ENCODE peak calls at places on chromosomes 11 and 22, in six cellular contexts. V is IMR-90, I is H9, D is mesenchymal stem cell, Q is H1, J is neuronal stem cell. T is an unnamed sample.

GRCh38 chr22:43515411-43515810 is 103.6 kb downstream of the MPPED1 start:
- DNase-seq in D (no peak), Q (no peak), I (no peak), V (no peak), J (no peak), T (no peak)

GRCh38 chr11:60900673-60901404 is 5.5 kb downstream of the PRPF19 start:
- DNase-seq in Q (no peak), V (no peak), D (no peak), I (no peak), J (no peak), T (no peak)

GRCh38 chr22:19728271-19728670 is 4.9 kb downstream of the GP1BB start:
- DNase-seq in V (no peak), J (no peak), D (no peak), I (no peak), Q (no peak), T (no peak)

GRCh38 chr11:67372993-67373915 is at the start of gene CLCF1:
- DNase-seq in Q (peak; percentile 75), J (peak; percentile 65), I (no peak), D (peak; percentile 78), V (peak; percentile 81), T (peak; percentile 65)

GRCh38 chr11:77049081-77049480 is 14.9 kb downstream of the B3GNT6 start:
- DNase-seq in V (no peak), J (no peak), Q (no peak), I (no peak), D (no peak), T (no peak)

GRCh38 chr11:126669416-126669815 is 313.9 kb downstream of the ST3GAL4 start:
- DNase-seq in D (no peak), I (no peak), Q (no peak), J (no peak), V (peak; percentile 74), T (no peak)

GRCh38 chr22:29300467-29300806 is 6.0 kb upstream of the GAS2L1 start:
- DNase-seq in J (no peak), V (no peak), D (peak; percentile 6), I (no peak), Q (no peak), T (no peak)

GRCh38 chr11:115409116-115409663 is 95.0 kb downstream of the CADM1 start:
- DNase-seq in V (no peak), I (no peak), D (no peak), J (peak; percentile 18), Q (no peak), T (no peak)

GRCh38 chr11:27505781-27506180 is 788 bp downstream of the LIN7C start:
- DNase-seq in D (no peak), I (no peak), J (no peak), Q (no peak), V (peak; percentile 13), T (peak; percentile 34)

GRCh38 chr11:75233688-75234295 is 6.8 kb upstream of the TPBGL start:
- DNase-seq in Q (peak; percentile 72), J (peak; percentile 87), D (peak; percentile 68), V (peak; percentile 54), I (peak; percentile 73), T (peak; percentile 16)

GRCh38 chr11:10414659-10415058 is 40.4 kb upstream of the AMPD3 start:
- DNase-seq in V (peak; percentile 21), I (no peak), J (no peak), D (no peak), Q (no peak), T (no peak)

GRCh38 chr11:19781351-19781750 is 68.7 kb downstream of the NAV2 start:
- DNase-seq in Q (no peak), D (no peak), J (no peak), I (no peak), V (no peak), T (no peak)

GRCh38 chr11:16292167-16292859 is 64.0 kb downstream of the SOX6 start:
- DNase-seq in Q (no peak), I (no peak), J (no peak), V (no peak), D (no peak), T (no peak)

GRCh38 chr22:17772249-17772962 is 1.9 kb downstream of the BID start:
- DNase-seq in J (no peak), Q (no peak), D (peak; percentile 18), V (peak; percentile 42), I (no peak), T (no peak)

GRCh38 chr22:31622980-31623379 is 39.0 kb downstream of the PISD start:
- DNase-seq in I (no peak), Q (no peak), D (no peak), J (no peak), V (no peak), T (no peak)

GRCh38 chr22:31625661-31626426 is 36.2 kb downstream of the PISD start:
- DNase-seq in I (peak; percentile 88), J (peak; percentile 63), V (peak; percentile 19), D (no peak), Q (peak; percentile 84), T (no peak)

GRCh38 chr22:31625257-31625640 is 36.8 kb downstream of the PISD start:
- DNase-seq in I (no peak), J (no peak), D (no peak), Q (no peak), V (no peak), T (no peak)

GRCh38 chr22:31621507-31622160 is 40.4 kb downstream of the PISD start:
- DNase-seq in V (no peak), Q (no peak), J (no peak), D (no peak), I (no peak), T (no peak)

GRCh38 chr22:31623634-31624312 is 38.2 kb downstream of the PISD start:
- DNase-seq in V (no peak), J (no peak), Q (no peak), D (no peak), I (no peak), T (peak; percentile 54)
- H4K91ac ChIP-seq in V (no peak overlapping the region), J (no peak overlapping the region), Q (no peak overlapping the region), D (no peak overlapping the region), I (no peak overlapping the region), T (no peak overlapping the region)

DNA sequence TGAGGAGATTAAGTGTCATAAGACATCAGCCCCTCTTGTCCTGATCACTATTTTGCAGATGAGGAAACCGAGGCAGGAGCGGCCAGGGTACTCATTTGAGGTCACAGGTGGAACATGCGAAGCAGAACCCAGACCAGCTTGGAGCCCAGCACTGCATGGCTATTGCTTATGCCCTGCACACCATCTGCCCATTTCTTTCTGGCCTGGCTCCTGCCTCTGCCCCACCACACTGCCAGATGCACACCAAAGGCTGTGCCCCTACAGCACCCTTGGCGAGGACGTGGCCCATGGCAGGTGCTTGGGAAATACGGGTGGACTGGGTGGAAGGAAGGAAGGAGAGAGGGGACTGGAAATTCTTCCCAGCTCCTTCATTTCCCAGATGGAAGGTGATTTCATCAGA is 222.9 kb downstream of the CTTN start:
- DNase-seq in I (no peak), V (no peak), J (no peak), Q (no peak), D (no peak), T (no peak)
- H4K91ac ChIP-seq in I (no peak overlapping the region), V (no peak overlapping the region), J (no peak overlapping the region), Q (no peak overlapping the region), D (no peak overlapping the region), T (no peak overlapping the region)

GRCh38 chr11:94424011-94424410 is 22.8 kb upstream of the GPR83 start:
- DNase-seq in V (no peak), D (no peak), J (no peak), I (no peak), Q (no peak), T (no peak)

GRCh38 chr11:94423467-94423866 is 22.2 kb upstream of the GPR83 start:
- DNase-seq in I (no peak), Q (no peak), D (no peak), J (no peak), V (no peak), T (no peak)

GRCh38 chr11:94424662-94425061 is 23.4 kb upstream of the GPR83 start:
- DNase-seq in V (peak; percentile 41), Q (no peak), D (no peak), I (no peak), J (no peak), T (no peak)
- H4K91ac ChIP-seq in V (no peak overlapping the region), Q (no peak overlapping the region), D (no peak overlapping the region), I (no peak overlapping the region), J (no peak overlapping the region), T (no peak overlapping the region)

GRCh38 chr11:111982532-111983186 is 42.5 kb upstream of the DLAT start:
- DNase-seq in Q (no peak), D (no peak), V (no peak), I (no peak), J (no peak), T (no peak)

GRCh38 chr11:111986589-111986988 is 38.6 kb upstream of the DLAT start:
- DNase-seq in Q (no peak), I (no peak), D (no peak), J (no peak), V (no peak), T (no peak)

GRCh38 chr11:111981270-111981669 is 43.9 kb upstream of the DLAT start:
- DNase-seq in Q (no peak), V (no peak), J (no peak), I (no peak), D (no peak), T (no peak)

GRCh38 chr11:111982019-111982464 is 43.2 kb upstream of the DLAT start:
- DNase-seq in J (peak; percentile 57), V (peak; percentile 43), D (peak; percentile 55), I (peak; percentile 84), Q (peak; percentile 81), T (peak; percentile 82)

GRCh38 chr11:111983187-111983986 is 41.8 kb upstream of the DLAT start:
- DNase-seq in J (peak; percentile 67), D (peak; percentile 85), I (peak; percentile 90), V (peak; percentile 72), Q (peak; percentile 62), T (peak; percentile 90)
- H4K91ac ChIP-seq in J (no peak overlapping the region), D (no peak overlapping the region), I (no peak overlapping the region), V (peak overlapping the region; percentile 37), Q (no peak overlapping the region), T (no peak overlapping the region)

GRCh38 chr11:62921573-62922188 is 518 bp upstream of the CHRM1 start:
- DNase-seq in D (no peak), J (no peak), I (no peak), Q (no peak), V (peak; percentile 17), T (peak; percentile 99)

GRCh38 chr11:62922653-62923371 is 1.6 kb upstream of the CHRM1 start:
- DNase-seq in D (no peak), Q (peak; percentile 87), V (no peak), I (no peak), J (no peak), T (peak; percentile 65)

GRCh38 chr11:62925308-62925707 is 4.1 kb upstream of the CHRM1 start:
- DNase-seq in I (peak; percentile 83), Q (peak; percentile 76), V (no peak), J (no peak), D (no peak), T (peak; percentile 97)

GRCh38 chr11:62922189-62922589 is 1.0 kb upstream of the CHRM1 start:
- DNase-seq in Q (no peak), V (no peak), J (no peak), I (no peak), D (no peak), T (no peak)

GRCh38 chr11:62923634-62924411 is 2.7 kb upstream of the CHRM1 start:
- DNase-seq in D (no peak), Q (peak; percentile 71), J (no peak), I (no peak), V (no peak), T (peak; percentile 85)
- H4K91ac ChIP-seq in D (no peak overlapping the region), Q (peak overlapping the region; percentile 67), J (no peak overlapping the region), I (no peak overlapping the region), V (no peak overlapping the region), T (no peak overlapping the region)